ENCODE peak calls at places on chromosomes 5 and 9, in eight cellular contexts. One of them, this sample, is unnamed.

GRCh38 chr9:92716557-92716956 is 46.6 kb upstream of the IPPK start:
- DNase-seq in sigmoid colon: no peak
- DNase-seq in transverse colon: peak; percentile 80
- DNase-seq in K562: peak; percentile 70
- DNase-seq in HepG2: peak; percentile 47
- DNase-seq in suprapubic skin: peak; percentile 88
- DNase-seq in SK-N-SH: peak; percentile 90
- DNase-seq in upper lobe of left lung: peak; percentile 49
- DNase-seq in this sample: peak; percentile 74

GRCh38 chr9:12882430-12882829 is 107.6 kb downstream of the LURAP1L start:
- DNase-seq in K562: no peak
- DNase-seq in suprapubic skin: no peak
- DNase-seq in upper lobe of left lung: no peak
- DNase-seq in transverse colon: no peak
- DNase-seq in HepG2: no peak
- DNase-seq in SK-N-SH: no peak
- DNase-seq in sigmoid colon: no peak
- DNase-seq in this sample: no peak

GRCh38 chr9:89592963-89593775 is 11.6 kb upstream of the GADD45G start:
- DNase-seq in transverse colon: no peak
- DNase-seq in suprapubic skin: no peak
- DNase-seq in K562: no peak
- DNase-seq in SK-N-SH: no peak
- DNase-seq in HepG2: peak; percentile 66
- DNase-seq in upper lobe of left lung: no peak
- DNase-seq in sigmoid colon: no peak
- DNase-seq in this sample: no peak

GRCh38 chr9:13810510-13810909 is 503.4 kb downstream of the NFIB start:
- DNase-seq in suprapubic skin: no peak
- DNase-seq in SK-N-SH: no peak
- DNase-seq in HepG2: no peak
- DNase-seq in upper lobe of left lung: no peak
- DNase-seq in K562: no peak
- DNase-seq in sigmoid colon: no peak
- DNase-seq in transverse colon: no peak
- DNase-seq in this sample: no peak

GRCh38 chr5:36152324-36153298 is 700 bp downstream of the SKP2 start:
- DNase-seq in HepG2: no peak
- DNase-seq in SK-N-SH: peak; percentile 18
- DNase-seq in suprapubic skin: no peak
- DNase-seq in upper lobe of left lung: no peak
- DNase-seq in transverse colon: no peak
- DNase-seq in K562: peak; percentile 30
- DNase-seq in sigmoid colon: no peak
- DNase-seq in this sample: no peak

GRCh38 chr9:130129425-130130061 is 42.7 kb upstream of the NCS1 start:
- DNase-seq in suprapubic skin: no peak
- DNase-seq in transverse colon: no peak
- DNase-seq in SK-N-SH: no peak
- DNase-seq in upper lobe of left lung: no peak
- DNase-seq in sigmoid colon: no peak
- DNase-seq in K562: no peak
- DNase-seq in HepG2: no peak
- DNase-seq in this sample: no peak

GRCh38 chr9:22742401-22742800 is 295.8 kb downstream of the DMRTA1 start:
- DNase-seq in transverse colon: no peak
- DNase-seq in sigmoid colon: no peak
- DNase-seq in upper lobe of left lung: no peak
- DNase-seq in K562: no peak
- DNase-seq in HepG2: no peak
- DNase-seq in suprapubic skin: no peak
- DNase-seq in SK-N-SH: no peak
- DNase-seq in this sample: no peak

GRCh38 chr5:7926296-7926695 is 57.3 kb downstream of the MTRR start:
- DNase-seq in SK-N-SH: no peak
- DNase-seq in suprapubic skin: no peak
- DNase-seq in sigmoid colon: no peak
- DNase-seq in transverse colon: no peak
- DNase-seq in K562: no peak
- DNase-seq in HepG2: no peak
- DNase-seq in upper lobe of left lung: no peak
- DNase-seq in this sample: no peak

GRCh38 chr9:27572566-27572917 is 739 bp downstream of the C9orf72 start:
- DNase-seq in upper lobe of left lung: peak; percentile 85
- DNase-seq in SK-N-SH: peak; percentile 50
- DNase-seq in suprapubic skin: no peak
- DNase-seq in sigmoid colon: peak; percentile 81
- DNase-seq in transverse colon: peak; percentile 64
- DNase-seq in HepG2: peak; percentile 30
- DNase-seq in K562: peak; percentile 32
- DNase-seq in this sample: peak; percentile 57

GRCh38 chr9:134443169-134444039 is 117.1 kb downstream of the RXRA start:
- DNase-seq in SK-N-SH: peak; percentile 94
- DNase-seq in transverse colon: peak; percentile 93
- DNase-seq in sigmoid colon: peak; percentile 95
- DNase-seq in suprapubic skin: peak; percentile 92
- DNase-seq in K562: peak; percentile 82
- DNase-seq in upper lobe of left lung: peak; percentile 93
- DNase-seq in HepG2: peak; percentile 71
- DNase-seq in this sample: peak; percentile 93

GRCh38 chr5:156396063-156396829 is 69.3 kb downstream of the SGCD start:
- DNase-seq in suprapubic skin: no peak
- DNase-seq in K562: no peak
- DNase-seq in SK-N-SH: no peak
- DNase-seq in transverse colon: no peak
- DNase-seq in HepG2: no peak
- DNase-seq in sigmoid colon: no peak
- DNase-seq in upper lobe of left lung: no peak
- DNase-seq in this sample: no peak

GRCh38 chr9:136127313-136127712 is 8.6 kb upstream of the TMEM250 start:
- DNase-seq in K562: no peak
- DNase-seq in upper lobe of left lung: no peak
- DNase-seq in HepG2: no peak
- DNase-seq in SK-N-SH: no peak
- DNase-seq in sigmoid colon: no peak
- DNase-seq in transverse colon: no peak
- DNase-seq in suprapubic skin: no peak
- DNase-seq in this sample: no peak

GRCh38 chr9:113343732-113344231 is 3.7 kb upstream of the WDR31 start:
- DNase-seq in HepG2: peak; percentile 47
- DNase-seq in K562: peak; percentile 90
- DNase-seq in upper lobe of left lung: peak; percentile 84
- DNase-seq in SK-N-SH: peak; percentile 67
- DNase-seq in sigmoid colon: peak; percentile 98
- DNase-seq in suprapubic skin: peak; percentile 87
- DNase-seq in transverse colon: peak; percentile 86
- DNase-seq in this sample: peak; percentile 76

GRCh38 chr9:134388976-134389375 is 62.7 kb downstream of the RXRA start:
- DNase-seq in K562: no peak
- DNase-seq in suprapubic skin: no peak
- DNase-seq in HepG2: no peak
- DNase-seq in upper lobe of left lung: no peak
- DNase-seq in transverse colon: no peak
- DNase-seq in sigmoid colon: no peak
- DNase-seq in SK-N-SH: no peak
- DNase-seq in this sample: no peak

GRCh38 chr5:173289372-173289771 is 38.8 kb downstream of the STC2 start:
- DNase-seq in SK-N-SH: no peak
- DNase-seq in transverse colon: no peak
- DNase-seq in sigmoid colon: no peak
- DNase-seq in HepG2: no peak
- DNase-seq in K562: no peak
- DNase-seq in suprapubic skin: no peak
- DNase-seq in upper lobe of left lung: no peak
- DNase-seq in this sample: no peak

GRCh38 chr5:106121972-106122605 is 1548.6 kb downstream of the EFNA5 start:
- DNase-seq in HepG2: no peak
- DNase-seq in K562: peak; percentile 47
- DNase-seq in transverse colon: peak; percentile 11
- DNase-seq in SK-N-SH: peak; percentile 20
- DNase-seq in sigmoid colon: no peak
- DNase-seq in suprapubic skin: no peak
- DNase-seq in upper lobe of left lung: peak; percentile 21
- DNase-seq in this sample: peak; percentile 31

GRCh38 chr5:5953641-5954040 is 424.7 kb downstream of the MED10 start:
- DNase-seq in transverse colon: no peak
- DNase-seq in K562: no peak
- DNase-seq in SK-N-SH: no peak
- DNase-seq in HepG2: no peak
- DNase-seq in sigmoid colon: no peak
- DNase-seq in suprapubic skin: no peak
- DNase-seq in upper lobe of left lung: no peak
- DNase-seq in this sample: no peak

GRCh38 chr9:94554439-94555331 is at the start of gene PCAT7:
- DNase-seq in upper lobe of left lung: peak; percentile 44
- DNase-seq in SK-N-SH: peak; percentile 56
- DNase-seq in transverse colon: peak; percentile 84
- DNase-seq in sigmoid colon: no peak
- DNase-seq in HepG2: peak; percentile 84
- DNase-seq in K562: peak; percentile 81
- DNase-seq in suprapubic skin: no peak
- DNase-seq in this sample: peak; percentile 90
- TF ChIP-seq EP300 in upper lobe of left lung: no peak
- TF ChIP-seq EP300 in SK-N-SH: no peak
- TF ChIP-seq EP300 in transverse colon: no peak
- TF ChIP-seq EP300 in sigmoid colon: no peak
- TF ChIP-seq EP300 in HepG2: no peak
- TF ChIP-seq EP300 in K562: no peak
- TF ChIP-seq EP300 in suprapubic skin: no peak
- TF ChIP-seq EP300 in this sample: no peak

GRCh38 chr5:146706321-146706972 is 172.1 kb downstream of the PPP2R2B start:
- DNase-seq in transverse colon: no peak
- DNase-seq in K562: peak; percentile 14
- DNase-seq in upper lobe of left lung: no peak
- DNase-seq in HepG2: peak; percentile 12
- DNase-seq in suprapubic skin: no peak
- DNase-seq in SK-N-SH: no peak
- DNase-seq in sigmoid colon: no peak
- DNase-seq in this sample: no peak
- TF ChIP-seq CTCF in transverse colon: no peak
- TF ChIP-seq CTCF in K562: no peak
- TF ChIP-seq CTCF in upper lobe of left lung: no peak
- TF ChIP-seq CTCF in HepG2: peak; percentile 49
- TF ChIP-seq CTCF in suprapubic skin: no peak
- TF ChIP-seq CTCF in SK-N-SH: peak; percentile 23
- TF ChIP-seq CTCF in sigmoid colon: no peak
- TF ChIP-seq CTCF in this sample: no peak

GRCh38 chr5:73636408-73636807 is 10.4 kb downstream of the ARHGEF28 start:
- DNase-seq in HepG2: no peak
- DNase-seq in SK-N-SH: no peak
- DNase-seq in K562: no peak
- DNase-seq in upper lobe of left lung: no peak
- DNase-seq in suprapubic skin: no peak
- DNase-seq in transverse colon: no peak
- DNase-seq in sigmoid colon: no peak
- DNase-seq in this sample: no peak
- TF ChIP-seq POLR2AphosphoS5 in HepG2: no peak
- TF ChIP-seq POLR2AphosphoS5 in SK-N-SH: no peak
- TF ChIP-seq POLR2AphosphoS5 in K562: no peak
- TF ChIP-seq POLR2AphosphoS5 in upper lobe of left lung: no peak
- TF ChIP-seq POLR2AphosphoS5 in suprapubic skin: no peak
- TF ChIP-seq POLR2AphosphoS5 in transverse colon: no peak
- TF ChIP-seq POLR2AphosphoS5 in sigmoid colon: no peak
- TF ChIP-seq POLR2AphosphoS5 in this sample: no peak

GRCh38 chr9:100465765-100466164 is 7.2 kb upstream of the TMEFF1 start:
- DNase-seq in transverse colon: no peak
- DNase-seq in HepG2: no peak
- DNase-seq in upper lobe of left lung: no peak
- DNase-seq in SK-N-SH: no peak
- DNase-seq in sigmoid colon: no peak
- DNase-seq in K562: no peak
- DNase-seq in suprapubic skin: no peak
- DNase-seq in this sample: no peak

GRCh38 chr9:100465270-100465669 is 7.7 kb upstream of the TMEFF1 start:
- DNase-seq in upper lobe of left lung: no peak
- DNase-seq in K562: no peak
- DNase-seq in SK-N-SH: no peak
- DNase-seq in HepG2: peak; percentile 81
- DNase-seq in sigmoid colon: no peak
- DNase-seq in suprapubic skin: no peak
- DNase-seq in transverse colon: no peak
- DNase-seq in this sample: no peak

GRCh38 chr9:100468041-100468440 is 4.9 kb upstream of the TMEFF1 start:
- DNase-seq in upper lobe of left lung: no peak
- DNase-seq in sigmoid colon: no peak
- DNase-seq in transverse colon: no peak
- DNase-seq in suprapubic skin: no peak
- DNase-seq in HepG2: no peak
- DNase-seq in K562: no peak
- DNase-seq in SK-N-SH: no peak
- DNase-seq in this sample: no peak

GRCh38 chr9:100466171-100466827 is 6.7 kb upstream of the TMEFF1 start:
- DNase-seq in transverse colon: no peak
- DNase-seq in HepG2: peak; percentile 21
- DNase-seq in upper lobe of left lung: no peak
- DNase-seq in SK-N-SH: no peak
- DNase-seq in suprapubic skin: no peak
- DNase-seq in sigmoid colon: no peak
- DNase-seq in K562: no peak
- DNase-seq in this sample: no peak

DNA sequence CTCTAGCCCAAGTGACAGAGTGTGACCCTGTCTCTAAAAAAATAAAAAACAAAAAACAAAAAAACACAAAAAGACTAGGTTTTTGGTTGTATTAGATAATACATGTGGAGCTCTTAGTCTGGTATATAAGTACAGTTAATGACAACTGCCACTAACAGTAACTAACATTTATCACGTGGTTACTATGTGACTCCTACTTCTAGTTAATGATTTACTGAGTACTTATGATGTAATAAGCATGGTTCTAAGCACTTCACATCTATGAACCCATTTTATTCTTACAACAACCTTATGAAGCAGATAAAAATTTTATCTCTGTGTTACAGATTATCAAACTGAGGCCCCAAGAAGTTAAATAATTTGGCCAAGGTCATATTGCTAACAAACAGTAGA is 6.1 kb upstream of the TMEFF1 start:
- DNase-seq in K562: no peak
- DNase-seq in transverse colon: no peak
- DNase-seq in suprapubic skin: no peak
- DNase-seq in sigmoid colon: no peak
- DNase-seq in HepG2: no peak
- DNase-seq in upper lobe of left lung: no peak
- DNase-seq in SK-N-SH: no peak
- DNase-seq in this sample: no peak
- TF ChIP-seq EP300 in K562: no peak
- TF ChIP-seq EP300 in transverse colon: no peak
- TF ChIP-seq EP300 in suprapubic skin: no peak
- TF ChIP-seq EP300 in sigmoid colon: no peak
- TF ChIP-seq EP300 in HepG2: no peak
- TF ChIP-seq EP300 in upper lobe of left lung: no peak
- TF ChIP-seq EP300 in SK-N-SH: no peak
- TF ChIP-seq EP300 in this sample: no peak

DNA sequence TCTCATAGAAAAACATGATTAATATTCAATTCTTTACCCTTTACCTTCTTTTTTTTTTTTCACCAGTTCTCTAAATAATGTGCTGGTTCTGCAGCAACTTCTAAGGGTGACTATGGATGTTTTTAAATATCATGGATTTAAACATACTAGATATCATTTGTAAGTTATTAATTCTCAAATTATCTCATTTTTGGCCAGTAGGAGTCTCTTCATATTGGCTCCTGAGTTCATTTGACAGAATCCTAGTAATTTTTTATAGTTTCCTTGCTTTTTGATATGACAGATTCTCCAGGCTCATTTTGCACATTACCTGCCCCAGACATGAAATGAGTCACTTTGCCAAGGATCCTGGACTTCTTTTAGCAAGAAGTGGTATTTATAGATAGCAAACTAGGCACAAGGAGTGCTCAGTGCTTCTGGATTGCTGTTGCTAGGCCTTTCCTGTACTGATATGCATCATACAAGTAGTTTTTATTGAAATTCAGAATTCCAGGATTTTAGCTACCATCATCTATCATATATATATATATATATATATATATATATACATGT is 201.3 kb upstream of the IL12B start:
- DNase-seq in SK-N-SH: no peak
- DNase-seq in sigmoid colon: no peak
- DNase-seq in HepG2: no peak
- DNase-seq in upper lobe of left lung: no peak
- DNase-seq in suprapubic skin: no peak
- DNase-seq in transverse colon: no peak
- DNase-seq in K562: no peak
- DNase-seq in this sample: no peak
- TF ChIP-seq CTCF in SK-N-SH: peak; percentile 62
- TF ChIP-seq CTCF in sigmoid colon: no peak
- TF ChIP-seq CTCF in HepG2: no peak
- TF ChIP-seq CTCF in upper lobe of left lung: no peak
- TF ChIP-seq CTCF in suprapubic skin: no peak
- TF ChIP-seq CTCF in transverse colon: no peak
- TF ChIP-seq CTCF in K562: no peak
- TF ChIP-seq CTCF in this sample: no peak